ENCODE peak calls at places on chromosome 3, in five cellular contexts. One of them, this sample, is unnamed.
A peak's percentile ranks its signal among the peaks of the same experiment; 100 is the strongest.

GRCh38 chr3:99859855-99860254 is 42.2 kb downstream of the CMSS1 start:
- DNase-seq in DND-41: no peak
- DNase-seq in GM20000: no peak
- DNase-seq in Panc1: peak; percentile 79
- DNase-seq in HFFc6: peak; percentile 96
- DNase-seq in this sample: no peak

GRCh38 chr3:141052570-141053069 is 1.5 kb downstream of the SPSB4 start:
- DNase-seq in GM20000: no peak
- DNase-seq in Panc1: no peak
- DNase-seq in DND-41: peak; percentile 35
- DNase-seq in HFFc6: no peak
- DNase-seq in this sample: no peak

GRCh38 chr3:85574306-85574705 is 615.5 kb downstream of the CADM2 start:
- DNase-seq in Panc1: no peak
- DNase-seq in GM20000: no peak
- DNase-seq in HFFc6: no peak
- DNase-seq in DND-41: no peak
- DNase-seq in this sample: no peak

GRCh38 chr3:126934149-126934548 is 48.8 kb upstream of the PLXNA1 start:
- DNase-seq in GM20000: no peak
- DNase-seq in Panc1: no peak
- DNase-seq in DND-41: no peak
- DNase-seq in HFFc6: peak; percentile 79
- DNase-seq in this sample: no peak

GRCh38 chr3:192881159-192881786 is 36.4 kb downstream of the MB21D2 start:
- DNase-seq in HFFc6: no peak
- DNase-seq in GM20000: no peak
- DNase-seq in DND-41: no peak
- DNase-seq in Panc1: no peak
- DNase-seq in this sample: no peak

GRCh38 chr3:153061938-153062528 is 100.0 kb upstream of the RAP2B start:
- DNase-seq in DND-41: no peak
- DNase-seq in HFFc6: no peak
- DNase-seq in GM20000: no peak
- DNase-seq in Panc1: no peak
- DNase-seq in this sample: no peak

GRCh38 chr3:15246186-15246585 is 40.1 kb downstream of the CAPN7 start:
- DNase-seq in Panc1: no peak
- DNase-seq in GM20000: no peak
- DNase-seq in HFFc6: no peak
- DNase-seq in DND-41: no peak
- DNase-seq in this sample: no peak

GRCh38 chr3:123076496-123077418 is 9.9 kb downstream of the PDIA5 start:
- DNase-seq in GM20000: no peak
- DNase-seq in HFFc6: no peak
- DNase-seq in DND-41: no peak
- DNase-seq in Panc1: no peak
- DNase-seq in this sample: no peak

GRCh38 chr3:23984934-23985333 is 39.8 kb downstream of the NR1D2 start:
- DNase-seq in GM20000: no peak
- DNase-seq in HFFc6: no peak
- DNase-seq in DND-41: no peak
- DNase-seq in Panc1: no peak
- DNase-seq in this sample: no peak

GRCh38 chr3:195080571-195081141 is 190.3 kb downstream of the XXYLT1 start:
- DNase-seq in HFFc6: no peak
- DNase-seq in DND-41: no peak
- DNase-seq in Panc1: no peak
- DNase-seq in GM20000: no peak
- DNase-seq in this sample: no peak

GRCh38 chr3:15014606-15015328 is 50.3 kb downstream of the MRPS25 start:
- DNase-seq in HFFc6: no peak
- DNase-seq in Panc1: no peak
- DNase-seq in GM20000: no peak
- DNase-seq in DND-41: no peak
- DNase-seq in this sample: no peak

GRCh38 chr3:194584866-194585265 is 48.4 kb downstream of the TMEM44 start:
- DNase-seq in Panc1: no peak
- DNase-seq in HFFc6: no peak
- DNase-seq in DND-41: no peak
- DNase-seq in GM20000: no peak
- DNase-seq in this sample: peak; percentile 41

GRCh38 chr3:54278960-54279359 is 156.6 kb downstream of the CACNA2D3 start:
- DNase-seq in DND-41: no peak
- DNase-seq in GM20000: no peak
- DNase-seq in HFFc6: no peak
- DNase-seq in Panc1: no peak
- DNase-seq in this sample: no peak

GRCh38 chr3:126607214-126607908 is 47.6 kb downstream of the TXNRD3 start:
- DNase-seq in GM20000: peak; percentile 5
- DNase-seq in Panc1: no peak
- DNase-seq in HFFc6: peak; percentile 59
- DNase-seq in DND-41: peak; percentile 46
- DNase-seq in this sample: peak; percentile 46

GRCh38 chr3:52019352-52020080 is 23.8 kb upstream of the RPL29 start:
- DNase-seq in GM20000: no peak
- DNase-seq in Panc1: no peak
- DNase-seq in DND-41: no peak
- DNase-seq in HFFc6: no peak
- DNase-seq in this sample: no peak

GRCh38 chr3:195081242-195081963 is 189.6 kb downstream of the XXYLT1 start:
- DNase-seq in GM20000: no peak
- DNase-seq in DND-41: no peak
- DNase-seq in Panc1: no peak
- DNase-seq in HFFc6: no peak
- DNase-seq in this sample: no peak

GRCh38 chr3:143207338-143207961 is 87.9 kb downstream of the CHST2 start:
- DNase-seq in Panc1: no peak
- DNase-seq in DND-41: peak; percentile 64
- DNase-seq in GM20000: peak; percentile 58
- DNase-seq in HFFc6: peak; percentile 28
- DNase-seq in this sample: peak; percentile 66

GRCh38 chr3:72655151-72655551 is 193.1 kb downstream of the SHQ1 start:
- DNase-seq in DND-41: no peak
- DNase-seq in GM20000: no peak
- DNase-seq in HFFc6: no peak
- DNase-seq in Panc1: no peak
- DNase-seq in this sample: no peak

GRCh38 chr3:167032267-167032876 is 347.7 kb downstream of the ZBBX start:
- DNase-seq in HFFc6: peak; percentile 3
- DNase-seq in Panc1: peak; percentile 12
- DNase-seq in GM20000: peak; percentile 14
- DNase-seq in DND-41: no peak
- DNase-seq in this sample: no peak

GRCh38 chr3:39065197-39065596 is 13.4 kb downstream of the WDR48 start:
- DNase-seq in GM20000: peak; percentile 61
- DNase-seq in HFFc6: peak; percentile 46
- DNase-seq in Panc1: peak; percentile 18
- DNase-seq in DND-41: peak; percentile 22
- DNase-seq in this sample: peak; percentile 50

GRCh38 chr3:45043715-45044299 is 17.7 kb downstream of the CLEC3B start:
- DNase-seq in GM20000: no peak
- DNase-seq in Panc1: no peak
- DNase-seq in HFFc6: peak; percentile 68
- DNase-seq in DND-41: no peak
- DNase-seq in this sample: no peak
- TF ChIP-seq CTCF in GM20000: no peak
- TF ChIP-seq CTCF in Panc1: no peak
- TF ChIP-seq CTCF in HFFc6: peak; percentile 67
- TF ChIP-seq CTCF in DND-41: no peak
- TF ChIP-seq CTCF in this sample: no peak

GRCh38 chr3:61924065-61924740 is 362.8 kb downstream of the PTPRG start:
- DNase-seq in GM20000: no peak
- DNase-seq in HFFc6: no peak
- DNase-seq in DND-41: no peak
- DNase-seq in Panc1: no peak
- DNase-seq in this sample: no peak

GRCh38 chr3:61922118-61922517 is 360.7 kb downstream of the PTPRG start:
- DNase-seq in GM20000: no peak
- DNase-seq in HFFc6: no peak
- DNase-seq in Panc1: no peak
- DNase-seq in DND-41: no peak
- DNase-seq in this sample: no peak

GRCh38 chr3:61914277-61914676 is 352.9 kb downstream of the PTPRG start:
- DNase-seq in Panc1: no peak
- DNase-seq in GM20000: no peak
- DNase-seq in HFFc6: no peak
- DNase-seq in DND-41: no peak
- DNase-seq in this sample: no peak

GRCh38 chr3:61915296-61915695 is 353.9 kb downstream of the PTPRG start:
- DNase-seq in GM20000: no peak
- DNase-seq in Panc1: no peak
- DNase-seq in DND-41: no peak
- DNase-seq in HFFc6: no peak
- DNase-seq in this sample: no peak

GRCh38 chr3:61919371-61919770 is 358.0 kb downstream of the PTPRG start:
- DNase-seq in GM20000: no peak
- DNase-seq in DND-41: no peak
- DNase-seq in Panc1: no peak
- DNase-seq in HFFc6: no peak
- DNase-seq in this sample: no peak
- TF ChIP-seq CTCF in GM20000: no peak
- TF ChIP-seq CTCF in DND-41: no peak
- TF ChIP-seq CTCF in Panc1: no peak
- TF ChIP-seq CTCF in HFFc6: peak; percentile 17
- TF ChIP-seq CTCF in this sample: no peak

DNA sequence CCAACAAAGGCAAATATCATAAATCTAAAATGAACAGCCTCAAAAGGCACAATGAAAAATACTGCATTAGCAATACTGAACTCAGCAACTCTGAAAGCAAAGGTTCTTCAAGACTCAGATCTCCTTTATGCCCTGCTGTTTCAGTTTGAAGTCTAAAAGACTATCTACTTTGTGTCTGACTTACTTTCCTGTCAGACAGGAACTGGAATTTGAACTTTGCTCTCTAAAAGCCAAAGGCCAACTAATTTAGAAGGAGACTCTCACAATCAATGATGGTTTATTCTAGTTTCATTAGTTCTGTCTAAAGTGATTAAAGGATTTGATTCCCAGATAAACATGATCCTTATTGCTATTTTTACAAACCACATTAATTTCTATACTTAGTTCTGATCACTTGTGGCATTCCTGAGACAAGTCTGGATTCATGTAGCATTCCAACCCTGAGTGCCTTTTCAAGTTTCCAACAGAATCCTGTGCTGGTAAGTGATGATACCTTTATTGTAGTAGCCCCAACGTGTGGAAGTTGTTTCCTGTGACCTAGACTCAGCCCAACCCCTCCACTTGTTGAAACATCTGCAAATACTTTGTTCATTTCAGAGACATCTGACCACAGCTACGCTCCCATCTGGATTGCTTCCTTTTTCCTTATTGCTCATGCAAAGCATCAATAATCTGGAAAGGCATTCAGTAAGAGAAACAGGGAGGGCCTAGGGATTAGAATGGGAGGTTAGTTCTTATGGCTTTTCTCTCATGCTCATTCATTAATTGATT is 14.9 kb upstream of the LEKR1 start:
- DNase-seq in GM20000: no peak
- DNase-seq in HFFc6: peak; percentile 67
- DNase-seq in Panc1: no peak
- DNase-seq in DND-41: no peak
- DNase-seq in this sample: no peak
- TF ChIP-seq CTCF in GM20000: no peak
- TF ChIP-seq CTCF in HFFc6: no peak
- TF ChIP-seq CTCF in Panc1: no peak
- TF ChIP-seq CTCF in DND-41: no peak
- TF ChIP-seq CTCF in this sample: no peak

DNA sequence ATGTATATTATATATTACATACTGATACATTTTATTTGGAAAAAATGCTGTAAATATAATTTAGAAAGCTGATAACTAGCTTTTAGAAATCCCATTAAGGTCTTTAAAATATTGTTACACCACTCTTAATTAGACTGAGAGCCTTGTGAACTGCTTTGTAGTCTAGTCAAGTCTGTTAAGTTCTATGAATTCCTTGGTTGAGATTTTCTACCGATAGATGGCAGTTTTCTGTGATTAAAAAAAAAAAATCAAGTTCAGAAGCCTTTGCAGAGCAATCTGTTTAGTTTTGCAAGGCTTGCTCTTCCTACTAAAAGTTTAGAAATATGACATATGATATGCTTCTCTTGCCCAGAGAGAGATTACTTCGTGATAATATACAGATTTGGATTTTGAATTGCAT is 60.4 kb upstream of the SLITRK3 start:
- DNase-seq in DND-41: no peak
- DNase-seq in Panc1: no peak
- DNase-seq in HFFc6: no peak
- DNase-seq in GM20000: no peak
- DNase-seq in this sample: no peak
- TF ChIP-seq CTCF in DND-41: peak; percentile 16
- TF ChIP-seq CTCF in Panc1: peak; percentile 31
- TF ChIP-seq CTCF in HFFc6: peak; percentile 21
- TF ChIP-seq CTCF in GM20000: no peak
- TF ChIP-seq CTCF in this sample: no peak

GRCh38 chr3:9229886-9230285 is 19.6 kb downstream of the SRGAP3 start:
- DNase-seq in HFFc6: no peak
- DNase-seq in DND-41: no peak
- DNase-seq in GM20000: no peak
- DNase-seq in Panc1: no peak
- DNase-seq in this sample: no peak

GRCh38 chr3:9231006-9231405 is 18.4 kb downstream of the SRGAP3 start:
- DNase-seq in HFFc6: no peak
- DNase-seq in GM20000: no peak
- DNase-seq in Panc1: no peak
- DNase-seq in DND-41: no peak
- DNase-seq in this sample: no peak

GRCh38 chr3:9231488-9231887 is 18.0 kb downstream of the SRGAP3 start:
- DNase-seq in DND-41: no peak
- DNase-seq in HFFc6: no peak
- DNase-seq in GM20000: no peak
- DNase-seq in Panc1: no peak
- DNase-seq in this sample: no peak

GRCh38 chr3:9229325-9229724 is 20.1 kb downstream of the SRGAP3 start:
- DNase-seq in HFFc6: no peak
- DNase-seq in Panc1: no peak
- DNase-seq in GM20000: no peak
- DNase-seq in DND-41: no peak
- DNase-seq in this sample: no peak

DNA sequence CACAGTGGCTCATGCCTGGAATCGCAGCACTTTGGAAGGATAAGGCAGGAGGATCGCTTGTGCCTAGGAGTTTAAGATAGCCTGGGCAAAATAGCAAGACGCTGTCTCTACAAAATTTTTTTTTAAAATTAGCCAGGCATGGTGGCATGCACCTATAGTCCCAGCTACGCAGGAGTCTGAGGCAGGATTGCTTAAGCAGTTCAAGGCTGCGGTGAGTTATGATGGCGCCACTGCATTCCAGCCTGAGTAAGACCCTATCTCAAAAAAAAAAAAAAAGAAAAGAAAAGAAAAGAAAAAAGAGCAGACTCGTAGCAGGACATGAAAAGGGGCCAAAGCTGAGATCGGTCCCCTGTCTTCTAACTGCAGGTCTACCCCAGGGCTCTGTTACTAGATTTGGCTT is 18.9 kb downstream of the SRGAP3 start:
- DNase-seq in DND-41: no peak
- DNase-seq in Panc1: no peak
- DNase-seq in GM20000: no peak
- DNase-seq in HFFc6: no peak
- DNase-seq in this sample: no peak
- TF ChIP-seq CTCF in DND-41: no peak
- TF ChIP-seq CTCF in Panc1: no peak
- TF ChIP-seq CTCF in GM20000: no peak
- TF ChIP-seq CTCF in HFFc6: no peak
- TF ChIP-seq CTCF in this sample: no peak